ENCODE peak calls at places on chromosomes 16 and 17, in eight cellular contexts. One of them, this sample, is unnamed.

GRCh38 chr17:37088459-37088858 is 139.7 kb downstream of the AATF start:
- DNase-seq in SK-MEL-5: no peak
- DNase-seq in hippocampal formation: no peak
- DNase-seq in MV-4-11: no peak
- DNase-seq in SJCRH30: no peak
- DNase-seq in HS-5: no peak
- DNase-seq in endodermal cell: no peak
- DNase-seq in mammary epithelial cell: peak
- DNase-seq in this sample: no peak

GRCh38 chr16:580141-580945 is 9.5 kb upstream of the RAB40C start:
- DNase-seq in SK-MEL-5: no peak
- DNase-seq in hippocampal formation: no peak
- DNase-seq in MV-4-11: no peak
- DNase-seq in SJCRH30: no peak
- DNase-seq in HS-5: no peak
- DNase-seq in endodermal cell: no peak
- DNase-seq in mammary epithelial cell: no peak
- DNase-seq in this sample: no peak

GRCh38 chr17:12282056-12282455 is 261.4 kb downstream of the MAP2K4 start:
- DNase-seq in SK-MEL-5: no peak
- DNase-seq in hippocampal formation: no peak
- DNase-seq in MV-4-11: no peak
- DNase-seq in SJCRH30: no peak
- DNase-seq in HS-5: peak
- DNase-seq in endodermal cell: no peak
- DNase-seq in mammary epithelial cell: no peak
- DNase-seq in this sample: no peak

GRCh38 chr16:27341971-27342370 is 28.2 kb downstream of the IL4R start:
- DNase-seq in SK-MEL-5: no peak
- DNase-seq in hippocampal formation: no peak
- DNase-seq in MV-4-11: no peak
- DNase-seq in SJCRH30: no peak
- DNase-seq in HS-5: no peak
- DNase-seq in endodermal cell: no peak
- DNase-seq in mammary epithelial cell: no peak
- DNase-seq in this sample: no peak

GRCh38 chr17:82939213-82940030 is 99.6 kb upstream of the ZNF750 start:
- DNase-seq in SK-MEL-5: no peak
- DNase-seq in hippocampal formation: no peak
- DNase-seq in MV-4-11: no peak
- DNase-seq in SJCRH30: no peak
- DNase-seq in HS-5: no peak
- DNase-seq in endodermal cell: no peak
- DNase-seq in mammary epithelial cell: no peak
- DNase-seq in this sample: no peak

GRCh38 chr17:66904760-66905637 is 59.5 kb upstream of the CACNG4 start:
- DNase-seq in SK-MEL-5: no peak
- DNase-seq in hippocampal formation: no peak
- DNase-seq in MV-4-11: no peak
- DNase-seq in SJCRH30: peak
- DNase-seq in HS-5: no peak
- DNase-seq in endodermal cell: no peak
- DNase-seq in mammary epithelial cell: peak
- DNase-seq in this sample: peak

GRCh38 chr16:74862743-74863244 is 88.2 kb upstream of the FA2H start:
- DNase-seq in SK-MEL-5: peak
- DNase-seq in hippocampal formation: peak
- DNase-seq in MV-4-11: no peak
- DNase-seq in SJCRH30: peak
- DNase-seq in HS-5: peak
- DNase-seq in endodermal cell: no peak
- DNase-seq in mammary epithelial cell: peak
- DNase-seq in this sample: peak

GRCh38 chr17:42660692-42661345 is 1.7 kb downstream of the TUBG2 start:
- DNase-seq in SK-MEL-5: no peak
- DNase-seq in hippocampal formation: no peak
- DNase-seq in MV-4-11: peak
- DNase-seq in SJCRH30: no peak
- DNase-seq in HS-5: no peak
- DNase-seq in endodermal cell: no peak
- DNase-seq in mammary epithelial cell: peak
- DNase-seq in this sample: no peak

GRCh38 chr17:1162116-1162855 is 17.5 kb downstream of the ABR start:
- DNase-seq in SK-MEL-5: no peak
- DNase-seq in hippocampal formation: no peak
- DNase-seq in MV-4-11: no peak
- DNase-seq in SJCRH30: peak
- DNase-seq in HS-5: no peak
- DNase-seq in endodermal cell: no peak
- DNase-seq in mammary epithelial cell: no peak
- DNase-seq in this sample: no peak

GRCh38 chr17:36936455-36936934 is 780 bp upstream of the LHX1 start:
- DNase-seq in SK-MEL-5: no peak
- DNase-seq in hippocampal formation: no peak
- DNase-seq in MV-4-11: no peak
- DNase-seq in SJCRH30: peak
- DNase-seq in HS-5: no peak
- DNase-seq in endodermal cell: peak
- DNase-seq in mammary epithelial cell: no peak
- DNase-seq in this sample: no peak

GRCh38 chr17:15655162-15655561 is 28.9 kb downstream of the TRIM16 start:
- DNase-seq in SK-MEL-5: no peak
- DNase-seq in hippocampal formation: no peak
- DNase-seq in MV-4-11: peak
- DNase-seq in SJCRH30: peak
- DNase-seq in HS-5: no peak
- DNase-seq in endodermal cell: no peak
- DNase-seq in mammary epithelial cell: no peak
- DNase-seq in this sample: no peak

GRCh38 chr16:29678691-29679267 is at the start of gene QPRT:
- DNase-seq in SK-MEL-5: peak
- DNase-seq in hippocampal formation: no peak
- DNase-seq in MV-4-11: no peak
- DNase-seq in SJCRH30: peak
- DNase-seq in HS-5: no peak
- DNase-seq in endodermal cell: peak
- DNase-seq in mammary epithelial cell: no peak
- DNase-seq in this sample: peak

GRCh38 chr17:38663125-38663751 is 11.5 kb downstream of the EPOP start:
- DNase-seq in SK-MEL-5: peak
- DNase-seq in hippocampal formation: peak
- DNase-seq in MV-4-11: peak
- DNase-seq in SJCRH30: peak
- DNase-seq in HS-5: no peak
- DNase-seq in endodermal cell: peak
- DNase-seq in mammary epithelial cell: peak
- DNase-seq in this sample: peak

GRCh38 chr17:82752371-82753200 is 721 bp downstream of the TBCD start:
- DNase-seq in SK-MEL-5: no peak
- DNase-seq in hippocampal formation: no peak
- DNase-seq in MV-4-11: no peak
- DNase-seq in SJCRH30: peak
- DNase-seq in HS-5: no peak
- DNase-seq in endodermal cell: peak
- DNase-seq in mammary epithelial cell: peak
- DNase-seq in this sample: peak

GRCh38 chr17:39966771-39967170 is 4.0 kb downstream of the GSDMA start:
- DNase-seq in SK-MEL-5: no peak
- DNase-seq in hippocampal formation: no peak
- DNase-seq in MV-4-11: no peak
- DNase-seq in SJCRH30: no peak
- DNase-seq in HS-5: no peak
- DNase-seq in endodermal cell: no peak
- DNase-seq in mammary epithelial cell: no peak
- DNase-seq in this sample: no peak

GRCh38 chr16:75075688-75076268 is 40.8 kb downstream of the LDHD start:
- DNase-seq in SK-MEL-5: peak
- DNase-seq in hippocampal formation: no peak
- DNase-seq in MV-4-11: peak
- DNase-seq in SJCRH30: no peak
- DNase-seq in HS-5: no peak
- DNase-seq in endodermal cell: no peak
- DNase-seq in mammary epithelial cell: no peak
- DNase-seq in this sample: no peak

GRCh38 chr17:69265873-69266272 is 37.2 kb upstream of the ABCA10 start:
- DNase-seq in SK-MEL-5: no peak
- DNase-seq in hippocampal formation: no peak
- DNase-seq in MV-4-11: no peak
- DNase-seq in SJCRH30: no peak
- DNase-seq in HS-5: no peak
- DNase-seq in endodermal cell: no peak
- DNase-seq in mammary epithelial cell: no peak
- DNase-seq in this sample: no peak

GRCh38 chr17:40598928-40599627 is 33.8 kb upstream of the CCR7 start:
- DNase-seq in SK-MEL-5: peak
- DNase-seq in hippocampal formation: no peak
- DNase-seq in MV-4-11: peak
- DNase-seq in SJCRH30: peak
- DNase-seq in HS-5: no peak
- DNase-seq in endodermal cell: peak
- DNase-seq in mammary epithelial cell: no peak
- DNase-seq in this sample: no peak